ENCODE peak calls at places on chromosomes 6 and 20, in seven cellular contexts. T, G, Y, C, N, A and F are unnamed samples.

GRCh38 chr6:30518505-30518850 is 29.2 kb downstream of the HLA-E start:
- DNase-seq in T (no peak), G (no peak), Y (no peak), C (no peak), N (no peak), A (peak; percentile 42), F (no peak)

GRCh38 chr20:24657211-24657610 is 187.8 kb downstream of the SYNDIG1 start:
- DNase-seq in T (no peak), G (no peak), Y (no peak), C (no peak), N (peak; percentile 38), A (no peak), F (no peak)

GRCh38 chr6:63058601-63059000 is 152.7 kb upstream of the FKBP1C start:
- DNase-seq in T (no peak), G (no peak), Y (no peak), C (no peak), N (no peak), A (peak; percentile 57), F (no peak)

GRCh38 chr6:153024401-153025017 is 22.0 kb upstream of the MTRF1L start:
- DNase-seq in T (no peak), G (peak; percentile 57), Y (peak; percentile 51), C (no peak), N (peak; percentile 34), A (peak; percentile 87), F (no peak)

GRCh38 chr20:25623225-25623735 is 534 bp downstream of the NANP start:
- DNase-seq in T (no peak), G (no peak), Y (peak; percentile 0), C (no peak), N (peak; percentile 52), A (peak; percentile 27), F (peak; percentile 57)

GRCh38 chr20:49028684-49029083 is 17.4 kb upstream of the CSE1L start:
- DNase-seq in T (no peak), G (no peak), Y (no peak), C (no peak), N (peak; percentile 31), A (peak; percentile 53), F (no peak)

GRCh38 chr6:47545223-47545622 is 67.6 kb downstream of the CD2AP start:
- DNase-seq in T (no peak), G (no peak), Y (no peak), C (no peak), N (no peak), A (no peak), F (no peak)

GRCh38 chr6:55578537-55579363 is at the start of gene HMGCLL1:
- DNase-seq in T (no peak), G (no peak), Y (no peak), C (no peak), N (peak; percentile 31), A (peak; percentile 88), F (peak; percentile 36)

GRCh38 chr6:33313709-33314514 is at the start of gene TAPBP:
- DNase-seq in T (peak; percentile 67), G (peak; percentile 89), Y (no peak), C (peak; percentile 36), N (peak; percentile 32), A (peak; percentile 63), F (peak; percentile 55)

GRCh38 chr20:35551485-35551884 is 9.6 kb downstream of the ERGIC3 start:
- DNase-seq in T (no peak), G (peak; percentile 21), Y (no peak), C (no peak), N (no peak), A (no peak), F (no peak)

GRCh38 chr6:26627843-26628242 is 31.1 kb downstream of the ABT1 start:
- DNase-seq in T (no peak), G (no peak), Y (no peak), C (no peak), N (no peak), A (no peak), F (no peak)

GRCh38 chr6:120564779-120565178 is 769.5 kb downstream of the TBC1D32 start:
- DNase-seq in T (no peak), G (no peak), Y (no peak), C (no peak), N (no peak), A (no peak), F (no peak)

GRCh38 chr6:157724960-157725741 is 97.9 kb upstream of the SNX9 start:
- DNase-seq in T (no peak), G (no peak), Y (no peak), C (no peak), N (no peak), A (no peak), F (no peak)

GRCh38 chr20:59948828-59949720 is 8.9 kb downstream of the FAM217B start:
- DNase-seq in T (no peak), G (peak; percentile 51), Y (peak; percentile 29), C (no peak), N (no peak), A (peak; percentile 71), F (no peak)

GRCh38 chr20:31718952-31719643 is 3.6 kb downstream of the BCL2L1 start:
- DNase-seq in T (no peak), G (no peak), Y (no peak), C (no peak), N (no peak), A (peak; percentile 40), F (no peak)

GRCh38 chr6:160356074-160356754 is 8.0 kb downstream of the SLC22A3 start:
- DNase-seq in T (no peak), G (no peak), Y (no peak), C (no peak), N (no peak), A (no peak), F (no peak)

DNA sequence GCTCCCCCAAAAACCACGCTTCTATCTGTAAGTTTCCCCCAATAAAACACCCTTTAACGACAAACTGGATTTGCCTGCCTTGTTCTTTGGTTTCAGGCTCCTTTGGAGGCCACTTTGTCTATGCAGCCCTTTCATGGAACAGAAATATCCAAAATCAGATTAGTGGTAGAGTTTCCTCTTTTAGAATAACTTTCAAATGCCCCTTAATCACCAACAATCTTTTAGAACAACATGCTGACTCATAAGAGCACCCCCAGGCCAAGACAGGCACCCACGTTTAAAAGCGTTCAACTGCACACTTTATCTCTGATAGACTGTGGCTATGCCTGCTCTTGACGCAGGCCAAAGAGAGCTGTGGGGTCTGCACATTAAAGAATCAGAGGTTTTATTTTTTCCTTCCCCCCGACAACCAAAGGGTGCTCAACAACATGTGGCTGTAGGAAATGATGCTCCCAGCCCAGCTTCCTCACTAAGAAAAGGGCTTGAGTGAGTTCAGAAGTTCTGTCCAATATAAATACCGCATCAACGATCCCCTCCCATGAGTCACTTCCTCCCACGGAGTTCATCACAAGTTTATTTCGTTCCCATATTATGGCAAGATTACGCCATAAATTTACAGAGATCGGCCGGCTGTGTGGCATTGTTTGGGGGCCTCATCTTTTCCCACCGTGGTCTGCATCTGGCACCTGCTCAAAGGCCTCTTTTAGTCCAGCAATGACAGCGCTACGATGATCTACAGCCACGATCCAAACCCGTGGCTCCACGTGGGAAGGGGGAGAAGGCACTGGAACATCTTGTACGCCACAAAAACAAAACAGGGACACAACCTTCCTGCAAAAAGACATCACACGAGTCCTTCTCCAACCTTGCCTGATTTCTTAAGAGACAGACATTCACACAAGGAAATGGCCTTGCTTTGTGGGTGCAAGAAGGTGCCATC is 88.8 kb upstream of the NFATC2 start:
- DNase-seq in T (no peak), G (peak; percentile 98), Y (peak; percentile 91), C (peak; percentile 55), N (peak; percentile 93), A (no peak), F (peak; percentile 63)
- H3K27ac ChIP-seq in T (no peak overlapping the region), G (peak overlapping the region; percentile 80), Y (peak overlapping the region; percentile 89), C (peak overlapping the region; percentile 91), N (peak overlapping the region; percentile 89), A (no peak overlapping the region), F (peak overlapping the region; percentile 76)

GRCh38 chr6:84415068-84415467 is 187.6 kb upstream of the CEP162 start:
- DNase-seq in T (no peak), G (no peak), Y (no peak), C (no peak), N (no peak), A (no peak), F (no peak)
- H3K4me3 ChIP-seq in T (no peak overlapping the region), G (no peak overlapping the region), Y (no peak overlapping the region), C (no peak overlapping the region), N (no peak overlapping the region), A (no peak overlapping the region), F (no peak overlapping the region)

DNA sequence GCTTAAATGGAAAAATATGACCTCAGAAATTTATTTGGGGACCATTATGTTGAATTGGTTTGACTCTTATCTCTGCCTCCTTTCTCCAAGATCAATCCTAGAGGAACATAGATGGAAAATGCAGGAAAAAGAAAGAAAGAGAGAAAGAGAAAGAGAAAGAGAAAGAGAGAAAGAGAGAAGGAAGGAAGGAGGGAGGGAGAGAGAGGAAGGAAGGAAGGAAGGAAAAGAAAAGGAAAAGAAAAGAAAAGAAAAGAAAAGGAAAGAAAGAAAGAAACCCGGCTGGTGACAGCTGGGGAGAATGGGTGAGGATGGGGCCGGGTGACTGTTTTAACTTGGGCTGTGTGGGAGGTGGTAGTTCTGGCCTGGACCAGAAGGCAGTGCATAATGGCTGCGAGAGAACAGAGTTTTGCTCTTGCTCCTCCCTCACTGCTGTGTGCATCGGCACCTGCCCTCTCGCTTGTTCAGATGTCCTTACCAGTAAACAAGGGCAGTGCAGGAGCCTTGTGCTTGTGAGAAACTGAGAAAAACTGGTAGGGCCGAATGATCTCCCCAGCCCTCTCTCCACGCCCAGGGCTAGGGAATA is 24.7 kb downstream of the GLO1 start:
- DNase-seq in T (no peak), G (no peak), Y (no peak), C (no peak), N (no peak), A (no peak), F (no peak)
- H3K27ac ChIP-seq in T (no peak overlapping the region), G (no peak overlapping the region), Y (no peak overlapping the region), C (peak overlapping the region; percentile 46), N (no peak overlapping the region), A (no peak overlapping the region), F (no peak overlapping the region)

GRCh38 chr6:1390071-1390804 is 862 bp downstream of the FOXF2 start:
- DNase-seq in T (no peak), G (peak; percentile 81), Y (no peak), C (no peak), N (no peak), A (peak; percentile 63), F (no peak)

GRCh38 chr6:1390805-1391511 is 1.6 kb downstream of the FOXF2 start:
- DNase-seq in T (no peak), G (peak; percentile 66), Y (no peak), C (no peak), N (no peak), A (peak; percentile 61), F (no peak)

GRCh38 chr6:1388081-1388926 is 1.1 kb upstream of the FOXF2 start:
- DNase-seq in T (no peak), G (peak; percentile 87), Y (no peak), C (no peak), N (no peak), A (peak; percentile 51), F (no peak)

GRCh38 chr6:1388927-1389790 is at the start of gene FOXF2:
- DNase-seq in T (no peak), G (peak; percentile 75), Y (no peak), C (no peak), N (peak; percentile 22), A (peak; percentile 83), F (no peak)

DNA sequence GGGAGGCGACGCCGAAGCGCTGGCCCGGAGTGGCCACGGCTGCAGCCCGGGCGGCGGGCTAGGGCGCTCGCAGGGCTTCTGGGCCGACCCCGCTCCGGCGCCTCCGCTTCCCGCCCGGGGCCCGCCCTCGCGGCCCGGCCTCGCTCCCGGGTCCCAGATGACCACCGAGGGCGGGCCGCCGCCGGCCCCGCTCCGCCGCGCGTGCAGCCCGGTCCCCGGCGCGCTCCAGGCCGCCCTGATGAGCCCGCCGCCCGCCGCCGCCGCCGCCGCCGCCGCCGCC is 355 bp downstream of the FOXF2 start:
- DNase-seq in T (no peak), G (no peak), Y (no peak), C (no peak), N (no peak), A (peak; percentile 62), F (no peak)
- H3K4me3 ChIP-seq in T (no peak overlapping the region), G (peak overlapping the region; percentile 83), Y (no peak overlapping the region), C (no peak overlapping the region), N (peak overlapping the region; percentile 85), A (peak overlapping the region; percentile 50), F (peak overlapping the region; percentile 60)